ENCODE peak calls at places on chromosomes 16 and 17, in seven cellular contexts. S is fibroblast of lung; N is upper lobe of right lung; M is A549; D is cardiac muscle cell; G is IMR-90; L is CD8-positive, alpha-beta T cell. V is an unnamed sample.

GRCh38 chr17:979539-980405 is at the start of gene NXN:
- DNase-seq in S (peak), N (peak), M (peak), D (peak), G (peak), L (peak), V (peak)

GRCh38 chr16:49459953-49460735 is 86.5 kb downstream of the C16orf78 start:
- DNase-seq in S (no peak), N (peak), M (no peak), D (no peak), G (no peak), L (peak), V (no peak)

GRCh38 chr17:65078441-65079160 is 22.1 kb upstream of the GNA13 start:
- DNase-seq in S (peak), N (no peak), M (no peak), D (peak), G (peak), L (no peak), V (no peak)

GRCh38 chr17:7932483-7932891 is 481 bp downstream of the CNTROB start:
- DNase-seq in S (peak), N (no peak), M (peak), D (peak), G (peak), L (no peak), V (peak)

GRCh38 chr17:78568494-78569115 is 8.6 kb downstream of the DNAH17 start:
- DNase-seq in S (peak), N (no peak), M (peak), D (peak), G (peak), L (no peak), V (no peak)

GRCh38 chr16:57697896-57698537 is 3.4 kb downstream of the DRC7 start:
- DNase-seq in S (no peak), N (no peak), M (no peak), D (no peak), G (no peak), L (no peak), V (no peak)

GRCh38 chr16:17107450-17107849 is 363.3 kb downstream of the XYLT1 start:
- DNase-seq in S (no peak), N (no peak), M (no peak), D (no peak), G (no peak), L (no peak), V (no peak)

GRCh38 chr17:499836-500543 is 147.4 kb upstream of the RPH3AL start:
- DNase-seq in S (no peak), N (no peak), M (no peak), D (no peak), G (no peak), L (peak), V (no peak)

GRCh38 chr16:55667753-55668152 is 12.0 kb downstream of the SLC6A2 start:
- DNase-seq in S (no peak), N (no peak), M (no peak), D (no peak), G (no peak), L (no peak), V (no peak)

GRCh38 chr16:88759245-88759975 is 25.6 kb downstream of the PIEZO1 start:
- DNase-seq in S (peak), N (peak), M (no peak), D (peak), G (peak), L (peak), V (no peak)

GRCh38 chr16:59195242-59195641 is 461.1 kb upstream of the GOT2 start:
- DNase-seq in S (no peak), N (no peak), M (no peak), D (no peak), G (no peak), L (no peak), V (no peak)

GRCh38 chr16:5875416-5875815 is 777.8 kb upstream of the EEF2KMT start:
- DNase-seq in S (peak), N (no peak), M (no peak), D (no peak), G (no peak), L (no peak), V (no peak)

GRCh38 chr16:11084484-11085024 is 140.2 kb downstream of the CLEC16A start:
- DNase-seq in S (peak), N (no peak), M (no peak), D (peak), G (peak), L (no peak), V (no peak)
- H3K27ac ChIP-seq in S (peak), N (peak), M (no peak), D (peak), G (peak), L (no peak), V (no peak)

GRCh38 chr17:79897243-79898063 is 58.2 kb upstream of the CBX4 start:
- DNase-seq in S (no peak), N (no peak), M (no peak), D (no peak), G (no peak), L (no peak), V (no peak)
- H3K27ac ChIP-seq in S (no peak), N (no peak), M (no peak), D (no peak), G (no peak), L (no peak), V (no peak)

GRCh38 chr16:14029658-14030057 is 41.5 kb upstream of the MRTFB start:
- DNase-seq in S (no peak), N (no peak), M (no peak), D (no peak), G (no peak), L (no peak), V (no peak)
- H3K27ac ChIP-seq in S (no peak), N (no peak), M (no peak), D (no peak), G (no peak), L (no peak), V (no peak)

GRCh38 chr17:77414811-77415400 is 274.1 kb downstream of the SEC14L1 start:
- DNase-seq in S (no peak), N (no peak), M (no peak), D (no peak), G (no peak), L (no peak), V (no peak)
- H3K27ac ChIP-seq in S (no peak), N (no peak), M (no peak), D (no peak), G (no peak), L (no peak), V (no peak)

GRCh38 chr17:18920911-18921441 is 31.0 kb upstream of the SLC5A10 start:
- DNase-seq in S (peak), N (no peak), M (no peak), D (peak), G (peak), L (no peak), V (no peak)
- H3K27ac ChIP-seq in S (no peak), N (peak), M (peak), D (peak), G (no peak), L (no peak), V (no peak)